ENCODE peak calls at places on chromosome 19, in nine cellular contexts. C is NCI-H1436 treated with DMSO at 0.1 percent for 48 hours; X is cerebellum; O is neuronal stem cell; F is HS-27A; L is ascending aorta; U is pons; W is stimulated activated CD4-positive, alpha-beta T cell treated with anti-CD3 and anti-CD28 coated beads, Interleukin-15, amount 100 ng/mL, for 1 hour; T is GM10248. E is an unnamed sample.

GRCh38 chr19:670609-671075 is 5.5 kb upstream of the FSTL3 start:
- DNase-seq in T (no peak), F (no peak), U (no peak), C (no peak), X (no peak), L (no peak), O (no peak), W (no peak), E (no peak)

GRCh38 chr19:39444598-39445257 is 654 bp upstream of the SUPT5H start:
- DNase-seq in X (no peak), L (no peak), W (no peak), T (no peak), O (no peak), U (no peak), F (no peak), C (no peak), E (no peak)

GRCh38 chr19:3656747-3657394 is 30.3 kb upstream of the CACTIN start:
- DNase-seq in U (no peak), T (no peak), W (no peak), O (no peak), X (no peak), C (no peak), L (no peak), F (no peak), E (no peak)

GRCh38 chr19:17681505-17682125 is 6.5 kb downstream of the UNC13A start:
- DNase-seq in X (no peak), T (peak), O (no peak), W (peak), F (no peak), L (no peak), U (no peak), C (no peak), E (peak)

GRCh38 chr19:50792246-50792851 is 2.1 kb downstream of the ACP4 start:
- DNase-seq in W (no peak), O (no peak), C (no peak), T (no peak), U (no peak), X (no peak), L (no peak), F (no peak), E (no peak)

GRCh38 chr19:16330811-16331690 is 6.4 kb downstream of the KLF2 start:
- DNase-seq in U (no peak), O (no peak), W (no peak), L (no peak), T (no peak), X (no peak), F (no peak), C (no peak), E (no peak)

GRCh38 chr19:54179921-54180452 is 7.0 kb upstream of the TMC4 start:
- DNase-seq in L (no peak), T (no peak), C (no peak), O (peak), X (no peak), W (no peak), F (no peak), U (peak), E (peak)

GRCh38 chr19:52664461-52664860 is 26.3 kb upstream of the ZNF83 start:
- DNase-seq in U (no peak), T (no peak), C (no peak), X (peak), O (peak), L (no peak), W (no peak), F (no peak), E (no peak)

GRCh38 chr19:18232540-18233223 is 6.4 kb upstream of the PDE4C start:
- DNase-seq in X (peak), U (no peak), O (peak), F (no peak), C (no peak), L (no peak), W (no peak), T (no peak), E (no peak)

GRCh38 chr19:49660338-49660961 is 5.2 kb downstream of the IRF3 start:
- DNase-seq in X (no peak), O (no peak), F (no peak), U (no peak), C (no peak), T (no peak), L (no peak), W (no peak), E (no peak)

GRCh38 chr19:11848200-11848593 is 329 bp upstream of the ZNF439 start:
- DNase-seq in T (no peak), W (no peak), C (no peak), X (no peak), O (no peak), L (no peak), U (no peak), F (no peak), E (no peak)

GRCh38 chr19:10230155-10230903 is 802 bp downstream of the S1PR2 start:
- DNase-seq in F (no peak), X (no peak), C (no peak), O (peak), W (peak), T (peak), L (no peak), U (no peak), E (peak)

GRCh38 chr19:13056052-13056660 is 46.5 kb downstream of the LYL1 start:
- DNase-seq in U (no peak), O (no peak), T (no peak), F (no peak), X (no peak), L (no peak), C (no peak), W (no peak), E (no peak)

GRCh38 chr19:42074513-42075363 is 1.2 kb upstream of the ZNF574 start:
- DNase-seq in W (no peak), X (no peak), U (no peak), F (no peak), T (peak), L (no peak), O (no peak), C (no peak), E (peak)

GRCh38 chr19:2607712-2608601 is 94.5 kb downstream of the GNG7 start:
- DNase-seq in X (no peak), T (peak), W (peak), U (no peak), O (no peak), C (no peak), F (no peak), L (no peak), E (peak)

GRCh38 chr19:55410168-55410567 is 2.6 kb upstream of the UBE2S start:
- DNase-seq in C (no peak), L (no peak), O (no peak), W (no peak), T (no peak), U (no peak), F (no peak), X (no peak), E (no peak)

GRCh38 chr19:17001603-17002183 is 24.9 kb downstream of the CPAMD8 start:
- DNase-seq in F (no peak), T (no peak), X (no peak), U (no peak), L (no peak), C (no peak), W (peak), O (no peak), E (no peak)

GRCh38 chr19:12943437-12944044 is 2.1 kb upstream of the RAD23A start:
- DNase-seq in T (no peak), W (no peak), C (no peak), L (no peak), O (no peak), U (no peak), F (no peak), X (no peak), E (no peak)

GRCh38 chr19:4692275-4693077 is 22.3 kb upstream of the MYDGF start:
- DNase-seq in X (no peak), C (no peak), L (no peak), F (no peak), W (no peak), O (no peak), T (no peak), U (no peak), E (no peak)

GRCh38 chr19:33685541-33685940 is 63.8 kb downstream of the CHST8 start:
- DNase-seq in U (no peak), T (no peak), F (no peak), O (no peak), L (no peak), X (no peak), W (no peak), C (no peak), E (no peak)

GRCh38 chr19:15101479-15102082 is 5.6 kb upstream of the SYDE1 start:
- DNase-seq in T (no peak), U (no peak), O (no peak), L (no peak), C (no peak), F (no peak), X (no peak), W (no peak), E (peak)